ENCODE peak calls at places on chromosomes 4 and X, in ten cellular contexts. One of them, this sample, is unnamed.

GRCh38 chr4:1417522-1418390 is 11.5 kb upstream of the NKX1-1 start:
- DNase-seq in activated T-helper 9 cell treated with anti-CD3 and anti-CD28 coated beads, Interleukin-2, amount 50 U/mL, for 16 hours: no peak
- DNase-seq in RKO: no peak
- DNase-seq in keratinocyte: no peak
- DNase-seq in CD4-positive, alpha-beta T cell: no peak
- DNase-seq in cerebellar cortex: no peak
- DNase-seq in activated CD8-positive, alpha-beta T cell treated with anti-CD3 and anti-CD28 coated beads, Interleukin-2, amount 10 ng/mL, durations not matched to agents 7 days and 5 days: peak; percentile 17
- DNase-seq in effector CD4-positive, alpha-beta T cell: no peak
- DNase-seq in PC-9: no peak
- DNase-seq in HL-60: no peak
- DNase-seq in this sample: peak; percentile 43

GRCh38 chrX:20477836-20478532 is 211.3 kb upstream of the RPS6KA3 start:
- DNase-seq in HL-60: no peak
- DNase-seq in activated CD8-positive, alpha-beta T cell treated with anti-CD3 and anti-CD28 coated beads, Interleukin-2, amount 10 ng/mL, durations not matched to agents 7 days and 5 days: no peak
- DNase-seq in cerebellar cortex: peak; percentile 36
- DNase-seq in PC-9: no peak
- DNase-seq in effector CD4-positive, alpha-beta T cell: no peak
- DNase-seq in activated T-helper 9 cell treated with anti-CD3 and anti-CD28 coated beads, Interleukin-2, amount 50 U/mL, for 16 hours: no peak
- DNase-seq in RKO: no peak
- DNase-seq in keratinocyte: no peak
- DNase-seq in CD4-positive, alpha-beta T cell: no peak
- DNase-seq in this sample: no peak

GRCh38 chr4:110287130-110287529 is 88.7 kb upstream of the ELOVL6 start:
- DNase-seq in CD4-positive, alpha-beta T cell: no peak
- DNase-seq in RKO: peak; percentile 30
- DNase-seq in effector CD4-positive, alpha-beta T cell: no peak
- DNase-seq in PC-9: peak; percentile 41
- DNase-seq in keratinocyte: no peak
- DNase-seq in activated T-helper 9 cell treated with anti-CD3 and anti-CD28 coated beads, Interleukin-2, amount 50 U/mL, for 16 hours: no peak
- DNase-seq in cerebellar cortex: no peak
- DNase-seq in activated CD8-positive, alpha-beta T cell treated with anti-CD3 and anti-CD28 coated beads, Interleukin-2, amount 10 ng/mL, durations not matched to agents 7 days and 5 days: no peak
- DNase-seq in HL-60: no peak
- DNase-seq in this sample: no peak

GRCh38 chr4:6476893-6477292 is 4.5 kb upstream of the PPP2R2C start:
- DNase-seq in CD4-positive, alpha-beta T cell: no peak
- DNase-seq in HL-60: no peak
- DNase-seq in PC-9: no peak
- DNase-seq in activated CD8-positive, alpha-beta T cell treated with anti-CD3 and anti-CD28 coated beads, Interleukin-2, amount 10 ng/mL, durations not matched to agents 7 days and 5 days: no peak
- DNase-seq in keratinocyte: no peak
- DNase-seq in cerebellar cortex: no peak
- DNase-seq in activated T-helper 9 cell treated with anti-CD3 and anti-CD28 coated beads, Interleukin-2, amount 50 U/mL, for 16 hours: no peak
- DNase-seq in RKO: no peak
- DNase-seq in effector CD4-positive, alpha-beta T cell: no peak
- DNase-seq in this sample: peak; percentile 12

GRCh38 chr4:177369372-177369771 is 59.7 kb downstream of the NEIL3 start:
- DNase-seq in PC-9: no peak
- DNase-seq in cerebellar cortex: no peak
- DNase-seq in activated T-helper 9 cell treated with anti-CD3 and anti-CD28 coated beads, Interleukin-2, amount 50 U/mL, for 16 hours: no peak
- DNase-seq in RKO: no peak
- DNase-seq in effector CD4-positive, alpha-beta T cell: no peak
- DNase-seq in CD4-positive, alpha-beta T cell: no peak
- DNase-seq in activated CD8-positive, alpha-beta T cell treated with anti-CD3 and anti-CD28 coated beads, Interleukin-2, amount 10 ng/mL, durations not matched to agents 7 days and 5 days: no peak
- DNase-seq in keratinocyte: no peak
- DNase-seq in HL-60: no peak
- DNase-seq in this sample: no peak

GRCh38 chr4:184396001-184396400 is 78.3 kb downstream of the IRF2 start:
- DNase-seq in activated CD8-positive, alpha-beta T cell treated with anti-CD3 and anti-CD28 coated beads, Interleukin-2, amount 10 ng/mL, durations not matched to agents 7 days and 5 days: no peak
- DNase-seq in effector CD4-positive, alpha-beta T cell: no peak
- DNase-seq in PC-9: no peak
- DNase-seq in RKO: no peak
- DNase-seq in cerebellar cortex: no peak
- DNase-seq in keratinocyte: no peak
- DNase-seq in HL-60: no peak
- DNase-seq in CD4-positive, alpha-beta T cell: no peak
- DNase-seq in activated T-helper 9 cell treated with anti-CD3 and anti-CD28 coated beads, Interleukin-2, amount 50 U/mL, for 16 hours: no peak
- DNase-seq in this sample: peak; percentile 14

GRCh38 chrX:48540015-48540350 is 469 bp downstream of the TBC1D25 start:
- DNase-seq in keratinocyte: no peak
- DNase-seq in RKO: no peak
- DNase-seq in effector CD4-positive, alpha-beta T cell: peak; percentile 28
- DNase-seq in activated T-helper 9 cell treated with anti-CD3 and anti-CD28 coated beads, Interleukin-2, amount 50 U/mL, for 16 hours: peak; percentile 21
- DNase-seq in PC-9: no peak
- DNase-seq in activated CD8-positive, alpha-beta T cell treated with anti-CD3 and anti-CD28 coated beads, Interleukin-2, amount 10 ng/mL, durations not matched to agents 7 days and 5 days: peak; percentile 67
- DNase-seq in HL-60: peak; percentile 34
- DNase-seq in cerebellar cortex: peak; percentile 55
- DNase-seq in CD4-positive, alpha-beta T cell: peak; percentile 50
- DNase-seq in this sample: no peak

GRCh38 chr4:158459085-158459820 is 62.4 kb upstream of the RXFP1 start:
- DNase-seq in activated T-helper 9 cell treated with anti-CD3 and anti-CD28 coated beads, Interleukin-2, amount 50 U/mL, for 16 hours: no peak
- DNase-seq in CD4-positive, alpha-beta T cell: no peak
- DNase-seq in keratinocyte: no peak
- DNase-seq in PC-9: peak; percentile 6
- DNase-seq in effector CD4-positive, alpha-beta T cell: no peak
- DNase-seq in activated CD8-positive, alpha-beta T cell treated with anti-CD3 and anti-CD28 coated beads, Interleukin-2, amount 10 ng/mL, durations not matched to agents 7 days and 5 days: no peak
- DNase-seq in cerebellar cortex: no peak
- DNase-seq in HL-60: no peak
- DNase-seq in RKO: no peak
- DNase-seq in this sample: no peak

GRCh38 chr4:121177238-121178137 is 13.4 kb upstream of the TNIP3 start:
- DNase-seq in RKO: no peak
- DNase-seq in activated CD8-positive, alpha-beta T cell treated with anti-CD3 and anti-CD28 coated beads, Interleukin-2, amount 10 ng/mL, durations not matched to agents 7 days and 5 days: no peak
- DNase-seq in HL-60: no peak
- DNase-seq in CD4-positive, alpha-beta T cell: no peak
- DNase-seq in PC-9: no peak
- DNase-seq in keratinocyte: no peak
- DNase-seq in activated T-helper 9 cell treated with anti-CD3 and anti-CD28 coated beads, Interleukin-2, amount 50 U/mL, for 16 hours: no peak
- DNase-seq in cerebellar cortex: no peak
- DNase-seq in effector CD4-positive, alpha-beta T cell: no peak
- DNase-seq in this sample: no peak

GRCh38 chr4:8818063-8818881 is 53.4 kb downstream of the HMX1 start:
- DNase-seq in RKO: no peak
- DNase-seq in effector CD4-positive, alpha-beta T cell: no peak
- DNase-seq in activated T-helper 9 cell treated with anti-CD3 and anti-CD28 coated beads, Interleukin-2, amount 50 U/mL, for 16 hours: no peak
- DNase-seq in HL-60: no peak
- DNase-seq in PC-9: no peak
- DNase-seq in keratinocyte: no peak
- DNase-seq in CD4-positive, alpha-beta T cell: no peak
- DNase-seq in activated CD8-positive, alpha-beta T cell treated with anti-CD3 and anti-CD28 coated beads, Interleukin-2, amount 10 ng/mL, durations not matched to agents 7 days and 5 days: peak; percentile 5
- DNase-seq in cerebellar cortex: no peak
- DNase-seq in this sample: peak; percentile 43

GRCh38 chr4:145183581-145183980 is 3.2 kb upstream of the OTUD4 start:
- DNase-seq in PC-9: no peak
- DNase-seq in keratinocyte: no peak
- DNase-seq in cerebellar cortex: no peak
- DNase-seq in effector CD4-positive, alpha-beta T cell: no peak
- DNase-seq in activated T-helper 9 cell treated with anti-CD3 and anti-CD28 coated beads, Interleukin-2, amount 50 U/mL, for 16 hours: no peak
- DNase-seq in RKO: no peak
- DNase-seq in HL-60: no peak
- DNase-seq in CD4-positive, alpha-beta T cell: no peak
- DNase-seq in activated CD8-positive, alpha-beta T cell treated with anti-CD3 and anti-CD28 coated beads, Interleukin-2, amount 10 ng/mL, durations not matched to agents 7 days and 5 days: no peak
- DNase-seq in this sample: no peak

GRCh38 chr4:6622744-6623143 is 17.7 kb upstream of the MRFAP1 start:
- DNase-seq in RKO: no peak
- DNase-seq in keratinocyte: no peak
- DNase-seq in CD4-positive, alpha-beta T cell: no peak
- DNase-seq in activated CD8-positive, alpha-beta T cell treated with anti-CD3 and anti-CD28 coated beads, Interleukin-2, amount 10 ng/mL, durations not matched to agents 7 days and 5 days: no peak
- DNase-seq in HL-60: no peak
- DNase-seq in cerebellar cortex: no peak
- DNase-seq in effector CD4-positive, alpha-beta T cell: no peak
- DNase-seq in PC-9: no peak
- DNase-seq in activated T-helper 9 cell treated with anti-CD3 and anti-CD28 coated beads, Interleukin-2, amount 50 U/mL, for 16 hours: no peak
- DNase-seq in this sample: no peak

GRCh38 chr4:87009095-87009648 is 74.4 kb downstream of the AFF1 start:
- DNase-seq in effector CD4-positive, alpha-beta T cell: no peak
- DNase-seq in activated CD8-positive, alpha-beta T cell treated with anti-CD3 and anti-CD28 coated beads, Interleukin-2, amount 10 ng/mL, durations not matched to agents 7 days and 5 days: no peak
- DNase-seq in PC-9: no peak
- DNase-seq in cerebellar cortex: no peak
- DNase-seq in RKO: peak; percentile 11
- DNase-seq in HL-60: peak; percentile 82
- DNase-seq in CD4-positive, alpha-beta T cell: no peak
- DNase-seq in activated T-helper 9 cell treated with anti-CD3 and anti-CD28 coated beads, Interleukin-2, amount 50 U/mL, for 16 hours: no peak
- DNase-seq in keratinocyte: no peak
- DNase-seq in this sample: no peak

GRCh38 chrX:106401965-106402559 is 209.7 kb upstream of the RADX start:
- DNase-seq in cerebellar cortex: no peak
- DNase-seq in PC-9: no peak
- DNase-seq in CD4-positive, alpha-beta T cell: no peak
- DNase-seq in activated CD8-positive, alpha-beta T cell treated with anti-CD3 and anti-CD28 coated beads, Interleukin-2, amount 10 ng/mL, durations not matched to agents 7 days and 5 days: no peak
- DNase-seq in effector CD4-positive, alpha-beta T cell: no peak
- DNase-seq in keratinocyte: no peak
- DNase-seq in activated T-helper 9 cell treated with anti-CD3 and anti-CD28 coated beads, Interleukin-2, amount 50 U/mL, for 16 hours: no peak
- DNase-seq in RKO: no peak
- DNase-seq in HL-60: no peak
- DNase-seq in this sample: no peak

GRCh38 chr4:169249214-169249973 is 21.4 kb downstream of the SH3RF1 start:
- DNase-seq in RKO: peak; percentile 75
- DNase-seq in PC-9: no peak
- DNase-seq in keratinocyte: no peak
- DNase-seq in activated T-helper 9 cell treated with anti-CD3 and anti-CD28 coated beads, Interleukin-2, amount 50 U/mL, for 16 hours: no peak
- DNase-seq in cerebellar cortex: no peak
- DNase-seq in effector CD4-positive, alpha-beta T cell: no peak
- DNase-seq in activated CD8-positive, alpha-beta T cell treated with anti-CD3 and anti-CD28 coated beads, Interleukin-2, amount 10 ng/mL, durations not matched to agents 7 days and 5 days: no peak
- DNase-seq in HL-60: no peak
- DNase-seq in CD4-positive, alpha-beta T cell: no peak
- DNase-seq in this sample: no peak

GRCh38 chr4:75542824-75543223 is 13.0 kb upstream of the ODAPH start:
- DNase-seq in HL-60: no peak
- DNase-seq in activated CD8-positive, alpha-beta T cell treated with anti-CD3 and anti-CD28 coated beads, Interleukin-2, amount 10 ng/mL, durations not matched to agents 7 days and 5 days: no peak
- DNase-seq in PC-9: no peak
- DNase-seq in keratinocyte: peak; percentile 90
- DNase-seq in RKO: peak; percentile 69
- DNase-seq in cerebellar cortex: no peak
- DNase-seq in CD4-positive, alpha-beta T cell: no peak
- DNase-seq in effector CD4-positive, alpha-beta T cell: no peak
- DNase-seq in activated T-helper 9 cell treated with anti-CD3 and anti-CD28 coated beads, Interleukin-2, amount 50 U/mL, for 16 hours: no peak
- DNase-seq in this sample: no peak

GRCh38 chr4:164613761-164614277 is 140.1 kb upstream of the SMIM31 start:
- DNase-seq in PC-9: no peak
- DNase-seq in HL-60: no peak
- DNase-seq in effector CD4-positive, alpha-beta T cell: no peak
- DNase-seq in activated CD8-positive, alpha-beta T cell treated with anti-CD3 and anti-CD28 coated beads, Interleukin-2, amount 10 ng/mL, durations not matched to agents 7 days and 5 days: no peak
- DNase-seq in cerebellar cortex: no peak
- DNase-seq in keratinocyte: no peak
- DNase-seq in RKO: no peak
- DNase-seq in activated T-helper 9 cell treated with anti-CD3 and anti-CD28 coated beads, Interleukin-2, amount 50 U/mL, for 16 hours: no peak
- DNase-seq in CD4-positive, alpha-beta T cell: no peak
- DNase-seq in this sample: no peak

GRCh38 chr4:38583102-38583501 is 80.9 kb upstream of the KLF3 start:
- DNase-seq in HL-60: no peak
- DNase-seq in keratinocyte: no peak
- DNase-seq in activated T-helper 9 cell treated with anti-CD3 and anti-CD28 coated beads, Interleukin-2, amount 50 U/mL, for 16 hours: peak; percentile 12
- DNase-seq in activated CD8-positive, alpha-beta T cell treated with anti-CD3 and anti-CD28 coated beads, Interleukin-2, amount 10 ng/mL, durations not matched to agents 7 days and 5 days: no peak
- DNase-seq in effector CD4-positive, alpha-beta T cell: no peak
- DNase-seq in CD4-positive, alpha-beta T cell: no peak
- DNase-seq in RKO: no peak
- DNase-seq in PC-9: no peak
- DNase-seq in cerebellar cortex: peak; percentile 11
- DNase-seq in this sample: no peak

GRCh38 chr4:98861100-98861499 is 67.8 kb downstream of the EIF4E start:
- DNase-seq in HL-60: no peak
- DNase-seq in activated CD8-positive, alpha-beta T cell treated with anti-CD3 and anti-CD28 coated beads, Interleukin-2, amount 10 ng/mL, durations not matched to agents 7 days and 5 days: no peak
- DNase-seq in keratinocyte: no peak
- DNase-seq in effector CD4-positive, alpha-beta T cell: no peak
- DNase-seq in PC-9: no peak
- DNase-seq in activated T-helper 9 cell treated with anti-CD3 and anti-CD28 coated beads, Interleukin-2, amount 50 U/mL, for 16 hours: no peak
- DNase-seq in cerebellar cortex: no peak
- DNase-seq in CD4-positive, alpha-beta T cell: no peak
- DNase-seq in RKO: no peak
- DNase-seq in this sample: no peak

GRCh38 chr4:10144971-10145370 is 28.4 kb upstream of the WDR1 start:
- DNase-seq in effector CD4-positive, alpha-beta T cell: no peak
- DNase-seq in activated CD8-positive, alpha-beta T cell treated with anti-CD3 and anti-CD28 coated beads, Interleukin-2, amount 10 ng/mL, durations not matched to agents 7 days and 5 days: no peak
- DNase-seq in cerebellar cortex: no peak
- DNase-seq in CD4-positive, alpha-beta T cell: no peak
- DNase-seq in PC-9: no peak
- DNase-seq in RKO: no peak
- DNase-seq in keratinocyte: no peak
- DNase-seq in HL-60: no peak
- DNase-seq in activated T-helper 9 cell treated with anti-CD3 and anti-CD28 coated beads, Interleukin-2, amount 50 U/mL, for 16 hours: no peak
- DNase-seq in this sample: no peak

GRCh38 chr4:86791126-86791525 is 58.1 kb downstream of the SLC10A6 start:
- DNase-seq in PC-9: no peak
- DNase-seq in activated CD8-positive, alpha-beta T cell treated with anti-CD3 and anti-CD28 coated beads, Interleukin-2, amount 10 ng/mL, durations not matched to agents 7 days and 5 days: no peak
- DNase-seq in effector CD4-positive, alpha-beta T cell: no peak
- DNase-seq in activated T-helper 9 cell treated with anti-CD3 and anti-CD28 coated beads, Interleukin-2, amount 50 U/mL, for 16 hours: no peak
- DNase-seq in HL-60: no peak
- DNase-seq in RKO: no peak
- DNase-seq in cerebellar cortex: peak; percentile 59
- DNase-seq in keratinocyte: no peak
- DNase-seq in CD4-positive, alpha-beta T cell: no peak
- DNase-seq in this sample: no peak

GRCh38 chr4:22595684-22596083 is 79.8 kb upstream of the ADGRA3 start:
- DNase-seq in effector CD4-positive, alpha-beta T cell: no peak
- DNase-seq in activated CD8-positive, alpha-beta T cell treated with anti-CD3 and anti-CD28 coated beads, Interleukin-2, amount 10 ng/mL, durations not matched to agents 7 days and 5 days: no peak
- DNase-seq in activated T-helper 9 cell treated with anti-CD3 and anti-CD28 coated beads, Interleukin-2, amount 50 U/mL, for 16 hours: no peak
- DNase-seq in PC-9: no peak
- DNase-seq in RKO: no peak
- DNase-seq in HL-60: no peak
- DNase-seq in keratinocyte: no peak
- DNase-seq in CD4-positive, alpha-beta T cell: no peak
- DNase-seq in cerebellar cortex: no peak
- DNase-seq in this sample: no peak

GRCh38 chr4:119939066-119939995 is 127.3 kb downstream of the MAD2L1 start:
- DNase-seq in HL-60: no peak
- DNase-seq in PC-9: no peak
- DNase-seq in activated CD8-positive, alpha-beta T cell treated with anti-CD3 and anti-CD28 coated beads, Interleukin-2, amount 10 ng/mL, durations not matched to agents 7 days and 5 days: no peak
- DNase-seq in CD4-positive, alpha-beta T cell: no peak
- DNase-seq in effector CD4-positive, alpha-beta T cell: no peak
- DNase-seq in keratinocyte: no peak
- DNase-seq in RKO: no peak
- DNase-seq in cerebellar cortex: no peak
- DNase-seq in activated T-helper 9 cell treated with anti-CD3 and anti-CD28 coated beads, Interleukin-2, amount 50 U/mL, for 16 hours: no peak
- DNase-seq in this sample: no peak

GRCh38 chrX:68703849-68704248 is 56.4 kb downstream of the STARD8 start:
- DNase-seq in keratinocyte: no peak
- DNase-seq in CD4-positive, alpha-beta T cell: no peak
- DNase-seq in activated T-helper 9 cell treated with anti-CD3 and anti-CD28 coated beads, Interleukin-2, amount 50 U/mL, for 16 hours: no peak
- DNase-seq in cerebellar cortex: no peak
- DNase-seq in HL-60: no peak
- DNase-seq in PC-9: no peak
- DNase-seq in RKO: no peak
- DNase-seq in activated CD8-positive, alpha-beta T cell treated with anti-CD3 and anti-CD28 coated beads, Interleukin-2, amount 10 ng/mL, durations not matched to agents 7 days and 5 days: no peak
- DNase-seq in effector CD4-positive, alpha-beta T cell: no peak
- DNase-seq in this sample: no peak

GRCh38 chr4:16264798-16265197 is 38.5 kb upstream of the TAPT1 start:
- DNase-seq in HL-60: peak; percentile 11
- DNase-seq in RKO: peak; percentile 63
- DNase-seq in PC-9: no peak
- DNase-seq in effector CD4-positive, alpha-beta T cell: no peak
- DNase-seq in activated T-helper 9 cell treated with anti-CD3 and anti-CD28 coated beads, Interleukin-2, amount 50 U/mL, for 16 hours: no peak
- DNase-seq in keratinocyte: no peak
- DNase-seq in CD4-positive, alpha-beta T cell: no peak
- DNase-seq in activated CD8-positive, alpha-beta T cell treated with anti-CD3 and anti-CD28 coated beads, Interleukin-2, amount 10 ng/mL, durations not matched to agents 7 days and 5 days: no peak
- DNase-seq in cerebellar cortex: peak; percentile 57
- DNase-seq in this sample: no peak

GRCh38 chr4:184416913-184417734 is 57.2 kb downstream of the IRF2 start:
- DNase-seq in PC-9: no peak
- DNase-seq in CD4-positive, alpha-beta T cell: peak; percentile 27
- DNase-seq in activated T-helper 9 cell treated with anti-CD3 and anti-CD28 coated beads, Interleukin-2, amount 50 U/mL, for 16 hours: peak; percentile 29
- DNase-seq in RKO: no peak
- DNase-seq in effector CD4-positive, alpha-beta T cell: no peak
- DNase-seq in HL-60: peak; percentile 64
- DNase-seq in cerebellar cortex: no peak
- DNase-seq in activated CD8-positive, alpha-beta T cell treated with anti-CD3 and anti-CD28 coated beads, Interleukin-2, amount 10 ng/mL, durations not matched to agents 7 days and 5 days: peak; percentile 75
- DNase-seq in keratinocyte: no peak
- DNase-seq in this sample: no peak

GRCh38 chrX:12946838-12947544 is 27.9 kb upstream of the TMSB4X start:
- DNase-seq in effector CD4-positive, alpha-beta T cell: peak; percentile 73
- DNase-seq in activated CD8-positive, alpha-beta T cell treated with anti-CD3 and anti-CD28 coated beads, Interleukin-2, amount 10 ng/mL, durations not matched to agents 7 days and 5 days: peak; percentile 81
- DNase-seq in activated T-helper 9 cell treated with anti-CD3 and anti-CD28 coated beads, Interleukin-2, amount 50 U/mL, for 16 hours: peak; percentile 64
- DNase-seq in HL-60: peak; percentile 89
- DNase-seq in RKO: peak; percentile 67
- DNase-seq in PC-9: peak; percentile 87
- DNase-seq in cerebellar cortex: peak; percentile 76
- DNase-seq in keratinocyte: no peak
- DNase-seq in CD4-positive, alpha-beta T cell: peak; percentile 63
- DNase-seq in this sample: peak; percentile 84

GRCh38 chr4:146098397-146098796 is 77.1 kb upstream of the LSM6 start:
- DNase-seq in activated T-helper 9 cell treated with anti-CD3 and anti-CD28 coated beads, Interleukin-2, amount 50 U/mL, for 16 hours: no peak
- DNase-seq in HL-60: no peak
- DNase-seq in effector CD4-positive, alpha-beta T cell: no peak
- DNase-seq in cerebellar cortex: no peak
- DNase-seq in RKO: no peak
- DNase-seq in keratinocyte: no peak
- DNase-seq in CD4-positive, alpha-beta T cell: no peak
- DNase-seq in PC-9: no peak
- DNase-seq in activated CD8-positive, alpha-beta T cell treated with anti-CD3 and anti-CD28 coated beads, Interleukin-2, amount 10 ng/mL, durations not matched to agents 7 days and 5 days: no peak
- DNase-seq in this sample: no peak

This sample was measured in ecto neural progenitor cell.